ENCODE peak calls at places on chromosomes 4 and X, in four cellular contexts. One of them, this sample, is unnamed.

GRCh38 chr4:147094228-147094627 is 148.6 kb upstream of the TTC29 start:
- DNase-seq in pancreas: no peak
- DNase-seq in tibial artery: no peak
- DNase-seq in CD4-positive, alpha-beta T cell: no peak
- DNase-seq in this sample: no peak

GRCh38 chrX:96182366-96182765 is 502.3 kb upstream of the DIAPH2 start:
- DNase-seq in CD4-positive, alpha-beta T cell: no peak
- DNase-seq in pancreas: no peak
- DNase-seq in tibial artery: no peak
- DNase-seq in this sample: no peak

GRCh38 chr4:113760094-113760851 is 1.3 kb downstream of the CAMK2D start:
- DNase-seq in pancreas: peak; percentile 70
- DNase-seq in tibial artery: peak; percentile 67
- DNase-seq in CD4-positive, alpha-beta T cell: peak; percentile 37
- DNase-seq in this sample: peak; percentile 69

GRCh38 chr4:13920901-13921300 is 293.4 kb upstream of the BOD1L1 start:
- DNase-seq in tibial artery: no peak
- DNase-seq in pancreas: no peak
- DNase-seq in CD4-positive, alpha-beta T cell: no peak
- DNase-seq in this sample: no peak

GRCh38 chrX:65706041-65706828 is 38.8 kb downstream of the MSN start:
- DNase-seq in CD4-positive, alpha-beta T cell: no peak
- DNase-seq in tibial artery: no peak
- DNase-seq in pancreas: no peak
- DNase-seq in this sample: no peak

GRCh38 chr4:98626350-98626749 is 32.1 kb downstream of the TSPAN5 start:
- DNase-seq in pancreas: no peak
- DNase-seq in tibial artery: peak; percentile 67
- DNase-seq in CD4-positive, alpha-beta T cell: no peak
- DNase-seq in this sample: no peak

GRCh38 chr4:93947318-93947717 is 118.8 kb downstream of the ATOH1 start:
- DNase-seq in tibial artery: no peak
- DNase-seq in CD4-positive, alpha-beta T cell: no peak
- DNase-seq in pancreas: no peak
- DNase-seq in this sample: no peak

GRCh38 chr4:168811207-168811606 is 198.8 kb downstream of the CBR4 start:
- DNase-seq in CD4-positive, alpha-beta T cell: no peak
- DNase-seq in tibial artery: no peak
- DNase-seq in pancreas: no peak
- DNase-seq in this sample: no peak

GRCh38 chrX:31580726-31581125 is 508.9 kb upstream of the FTHL17 start:
- DNase-seq in CD4-positive, alpha-beta T cell: no peak
- DNase-seq in pancreas: no peak
- DNase-seq in tibial artery: no peak
- DNase-seq in this sample: no peak

GRCh38 chrX:137651647-137652046 is 85.7 kb downstream of the ZIC3 start:
- DNase-seq in CD4-positive, alpha-beta T cell: no peak
- DNase-seq in pancreas: no peak
- DNase-seq in tibial artery: no peak
- DNase-seq in this sample: no peak

GRCh38 chr4:16264798-16265197 is 38.5 kb upstream of the TAPT1 start:
- DNase-seq in tibial artery: no peak
- DNase-seq in pancreas: no peak
- DNase-seq in CD4-positive, alpha-beta T cell: no peak
- DNase-seq in this sample: no peak

GRCh38 chrX:43702660-43703059 is 46.6 kb downstream of the MAOA start:
- DNase-seq in CD4-positive, alpha-beta T cell: no peak
- DNase-seq in tibial artery: no peak
- DNase-seq in pancreas: no peak
- DNase-seq in this sample: no peak

GRCh38 chr4:107037188-107037587 is 1.1 kb upstream of the DKK2 start:
- DNase-seq in tibial artery: peak; percentile 63
- DNase-seq in CD4-positive, alpha-beta T cell: no peak
- DNase-seq in pancreas: peak; percentile 80
- DNase-seq in this sample: peak; percentile 45

GRCh38 chr4:83993774-83994173 is 457.9 kb downstream of the GPAT3 start:
- DNase-seq in tibial artery: no peak
- DNase-seq in pancreas: no peak
- DNase-seq in CD4-positive, alpha-beta T cell: no peak
- DNase-seq in this sample: peak; percentile 29

GRCh38 chrX:48800574-48801280 is 1.1 kb upstream of the HDAC6 start:
- DNase-seq in tibial artery: no peak
- DNase-seq in pancreas: no peak
- DNase-seq in CD4-positive, alpha-beta T cell: no peak
- DNase-seq in this sample: no peak

GRCh38 chr4:69642961-69643360 is 3.5 kb upstream of the UGT2A2 start:
- DNase-seq in pancreas: no peak
- DNase-seq in CD4-positive, alpha-beta T cell: no peak
- DNase-seq in tibial artery: no peak
- DNase-seq in this sample: no peak

GRCh38 chr4:123699823-123700822 is 303.5 kb downstream of the SPRY1 start:
- DNase-seq in CD4-positive, alpha-beta T cell: no peak
- DNase-seq in tibial artery: no peak
- DNase-seq in pancreas: no peak
- DNase-seq in this sample: no peak

GRCh38 chrX:10579753-10580060 is 40.7 kb downstream of the MID1 start:
- DNase-seq in CD4-positive, alpha-beta T cell: no peak
- DNase-seq in tibial artery: no peak
- DNase-seq in pancreas: no peak
- DNase-seq in this sample: no peak

GRCh38 chr4:25760518-25761157 is 102.2 kb downstream of the SEL1L3 start:
- DNase-seq in tibial artery: no peak
- DNase-seq in CD4-positive, alpha-beta T cell: no peak
- DNase-seq in pancreas: no peak
- DNase-seq in this sample: no peak

GRCh38 chr4:48509543-48509942 is 19.5 kb downstream of the ZAR1 start:
- DNase-seq in pancreas: no peak
- DNase-seq in CD4-positive, alpha-beta T cell: no peak
- DNase-seq in tibial artery: no peak
- DNase-seq in this sample: no peak

GRCh38 chr4:186792994-186793393 is 69.3 kb upstream of the FAT1 start:
- DNase-seq in tibial artery: no peak
- DNase-seq in pancreas: no peak
- DNase-seq in CD4-positive, alpha-beta T cell: no peak
- DNase-seq in this sample: no peak

GRCh38 chr4:145301386-145302080 is 121.1 kb upstream of the OTUD4 start:
- DNase-seq in tibial artery: no peak
- DNase-seq in pancreas: no peak
- DNase-seq in CD4-positive, alpha-beta T cell: no peak
- DNase-seq in this sample: no peak

GRCh38 chrX:39823848-39824247 is 273.9 kb downstream of the BCOR start:
- DNase-seq in tibial artery: no peak
- DNase-seq in CD4-positive, alpha-beta T cell: no peak
- DNase-seq in pancreas: no peak
- DNase-seq in this sample: no peak

GRCh38 chr4:139214039-139214534 is 37.1 kb upstream of the ELF2 start:
- DNase-seq in CD4-positive, alpha-beta T cell: no peak
- DNase-seq in tibial artery: no peak
- DNase-seq in pancreas: no peak
- DNase-seq in this sample: no peak

GRCh38 chrX:45324941-45325340 is 124.3 kb upstream of the DIPK2B start:
- DNase-seq in CD4-positive, alpha-beta T cell: no peak
- DNase-seq in tibial artery: no peak
- DNase-seq in pancreas: no peak
- DNase-seq in this sample: no peak

GRCh38 chrX:39705299-39705698 is 392.5 kb downstream of the BCOR start:
- DNase-seq in pancreas: peak; percentile 61
- DNase-seq in CD4-positive, alpha-beta T cell: no peak
- DNase-seq in tibial artery: peak; percentile 90
- DNase-seq in this sample: peak; percentile 82

GRCh38 chrX:24153175-24153795 is 3.8 kb downstream of the ZFX start:
- DNase-seq in tibial artery: no peak
- DNase-seq in pancreas: no peak
- DNase-seq in CD4-positive, alpha-beta T cell: no peak
- DNase-seq in this sample: peak; percentile 58

GRCh38 chr4:101835121-101835904 is 44.8 kb downstream of the BANK1 start:
- DNase-seq in CD4-positive, alpha-beta T cell: no peak
- DNase-seq in pancreas: no peak
- DNase-seq in tibial artery: no peak
- DNase-seq in this sample: no peak

GRCh38 chr4:76674995-76675394 is 222.9 kb downstream of the SOWAHB start:
- DNase-seq in pancreas: no peak
- DNase-seq in tibial artery: no peak
- DNase-seq in CD4-positive, alpha-beta T cell: no peak
- DNase-seq in this sample: no peak

GRCh38 chrX:30627818-30628652 is 25.2 kb upstream of the GK start:
- DNase-seq in pancreas: no peak
- DNase-seq in tibial artery: no peak
- DNase-seq in CD4-positive, alpha-beta T cell: no peak
- DNase-seq in this sample: no peak

GRCh38 chr4:141686929-141687328 is 50.5 kb downstream of the IL15 start:
- DNase-seq in tibial artery: no peak
- DNase-seq in CD4-positive, alpha-beta T cell: no peak
- DNase-seq in pancreas: no peak
- DNase-seq in this sample: peak; percentile 58

GRCh38 chr4:85672959-85673358 is 198.0 kb downstream of the ARHGAP24 start:
- DNase-seq in CD4-positive, alpha-beta T cell: no peak
- DNase-seq in tibial artery: no peak
- DNase-seq in pancreas: no peak
- DNase-seq in this sample: no peak

GRCh38 chrX:46463682-46464081 is 81.5 kb downstream of the ZNF674 start:
- DNase-seq in tibial artery: no peak
- DNase-seq in pancreas: no peak
- DNase-seq in CD4-positive, alpha-beta T cell: no peak
- DNase-seq in this sample: no peak

GRCh38 chr4:86947494-86948120 is 12.8 kb downstream of the AFF1 start:
- DNase-seq in tibial artery: no peak
- DNase-seq in CD4-positive, alpha-beta T cell: no peak
- DNase-seq in pancreas: no peak
- DNase-seq in this sample: no peak

GRCh38 chr4:153798901-153799707 is 10.2 kb upstream of the SFRP2 start:
- DNase-seq in CD4-positive, alpha-beta T cell: no peak
- DNase-seq in pancreas: no peak
- DNase-seq in tibial artery: no peak
- DNase-seq in this sample: no peak

GRCh38 chr4:46370531-46370930 is 19.4 kb downstream of the GABRA2 start:
- DNase-seq in CD4-positive, alpha-beta T cell: no peak
- DNase-seq in pancreas: no peak
- DNase-seq in tibial artery: no peak
- DNase-seq in this sample: no peak

GRCh38 chr4:6042293-6043063 is 24.2 kb upstream of the C4orf50 start:
- DNase-seq in tibial artery: no peak
- DNase-seq in pancreas: no peak
- DNase-seq in CD4-positive, alpha-beta T cell: no peak
- DNase-seq in this sample: peak; percentile 11

GRCh38 chrX:2645563-2645962 is 45.5 kb upstream of the CD99 start:
- DNase-seq in CD4-positive, alpha-beta T cell: no peak
- DNase-seq in tibial artery: no peak
- DNase-seq in pancreas: no peak
- DNase-seq in this sample: no peak

DNA sequence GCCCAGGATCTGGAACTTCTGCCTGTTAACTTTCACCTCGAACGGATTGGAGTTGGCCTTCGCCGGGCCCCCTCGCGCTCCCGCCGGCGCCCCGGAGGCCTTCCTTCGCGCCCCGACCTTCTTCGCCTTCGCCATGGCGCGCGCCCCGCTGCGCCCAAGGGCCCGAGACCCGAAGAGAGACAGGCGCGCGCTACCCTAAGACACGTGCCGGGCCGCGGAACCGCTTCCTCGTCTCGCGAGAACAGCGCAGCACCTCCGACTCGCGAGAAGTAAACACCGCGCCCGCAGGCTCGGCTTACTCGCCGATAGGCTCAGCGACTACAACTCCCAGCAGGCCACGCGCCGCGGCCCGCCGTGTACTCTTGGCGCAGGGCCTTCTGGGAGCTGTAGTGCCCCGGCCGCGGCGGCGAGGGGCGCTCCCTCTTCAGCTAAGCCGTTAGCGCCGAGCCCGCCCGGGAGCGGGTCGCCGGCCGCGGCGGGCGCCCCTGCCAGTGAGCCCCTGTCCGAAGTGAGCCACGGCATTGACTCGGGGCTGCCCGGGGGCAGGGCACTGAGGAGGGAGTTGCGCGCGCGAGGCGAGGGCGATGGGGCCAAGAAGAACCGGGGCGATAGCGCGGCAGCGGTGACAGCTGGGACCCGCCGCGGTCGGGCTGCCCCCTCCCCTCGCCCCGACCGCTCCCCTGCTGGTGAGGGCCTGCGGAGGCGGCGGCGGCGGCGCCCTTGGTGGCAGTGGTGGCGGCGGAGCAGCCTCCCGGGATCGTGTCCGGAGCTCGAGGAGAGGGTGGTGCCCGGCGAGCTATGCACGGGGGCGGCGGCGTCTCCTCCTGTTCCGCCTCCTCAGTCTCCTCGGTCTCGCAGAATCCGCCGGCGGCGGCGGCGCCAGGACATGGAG is at the start of the genes GRK4 and NOP14:
- DNase-seq in CD4-positive, alpha-beta T cell: peak; percentile 97
- DNase-seq in tibial artery: peak; percentile 99
- DNase-seq in pancreas: peak; percentile 97
- DNase-seq in this sample: peak; percentile 99
- H3K27ac ChIP-seq in CD4-positive, alpha-beta T cell: peak within 1 kb of the TSS; percentile 92
- H3K27ac ChIP-seq in tibial artery: peak within 1 kb of the TSS; percentile 80
- H3K27ac ChIP-seq in pancreas: peak within 1 kb of the TSS; percentile 76
- H3K27ac ChIP-seq in this sample: peak within 1 kb of the TSS; percentile 72

GRCh38 chrX:36650622-36651021 is 357.5 kb upstream of the FAM47C start:
- DNase-seq in pancreas: no peak
- DNase-seq in CD4-positive, alpha-beta T cell: no peak
- DNase-seq in tibial artery: no peak
- DNase-seq in this sample: no peak
- H3K27ac ChIP-seq in pancreas: no peak overlapping the region
- H3K27ac ChIP-seq in CD4-positive, alpha-beta T cell: no peak overlapping the region
- H3K27ac ChIP-seq in tibial artery: no peak overlapping the region
- H3K27ac ChIP-seq in this sample: no peak overlapping the region

GRCh38 chr4:184169225-184169867 is 48.3 kb downstream of the ENPP6 start:
- DNase-seq in pancreas: no peak
- DNase-seq in tibial artery: no peak
- DNase-seq in CD4-positive, alpha-beta T cell: no peak
- DNase-seq in this sample: no peak
- H3K27ac ChIP-seq in pancreas: no peak overlapping the region
- H3K27ac ChIP-seq in tibial artery: no peak overlapping the region
- H3K27ac ChIP-seq in CD4-positive, alpha-beta T cell: no peak overlapping the region
- H3K27ac ChIP-seq in this sample: peak overlapping the region; percentile 13

DNA sequence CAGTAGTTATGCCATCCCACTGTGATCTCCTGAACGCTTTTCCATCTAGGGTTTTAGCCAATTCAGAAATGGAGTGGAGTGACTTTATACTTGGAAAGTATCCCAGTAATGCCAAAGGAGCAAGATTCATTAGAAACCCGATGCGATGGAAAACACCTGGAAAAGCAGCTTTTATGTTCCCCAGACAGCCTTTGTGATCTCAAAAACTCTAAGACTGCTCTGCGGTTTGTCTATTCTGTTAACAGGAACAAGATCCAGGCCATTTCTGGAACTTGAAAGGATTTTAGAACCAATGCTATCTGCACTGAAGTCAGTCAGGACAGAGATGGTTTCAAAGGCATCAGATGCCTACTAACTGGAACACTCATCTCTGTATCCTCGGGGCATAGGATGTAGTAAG is 145.1 kb downstream of the APBB2 start:
- DNase-seq in pancreas: no peak
- DNase-seq in tibial artery: no peak
- DNase-seq in CD4-positive, alpha-beta T cell: no peak
- DNase-seq in this sample: no peak
- H3K27ac ChIP-seq in pancreas: no peak overlapping the region
- H3K27ac ChIP-seq in tibial artery: peak overlapping the region; percentile 56
- H3K27ac ChIP-seq in CD4-positive, alpha-beta T cell: no peak overlapping the region
- H3K27ac ChIP-seq in this sample: no peak overlapping the region